ENCODE peak calls at places on chromosomes 11 and 22, in seven cellular contexts. B is C1 segment of cervical spinal cord, Q is NCI-H1436 treated with DMSO at 0.1 percent for 48 hours, T is smooth muscle cell of the brain vasculature, W is neuronal stem cell, V is left cardiac atrium, F is HCT116. A is an unnamed sample.

GRCh38 chr11:59173080-59173963 is 1.4 kb downstream of the DTX4 start:
- DNase-seq in T (no peak), V (peak; percentile 38), W (no peak), Q (no peak), F (no peak), B (peak; percentile 49), A (no peak)

GRCh38 chr22:20741634-20742581 is 32.0 kb upstream of the SERPIND1 start:
- DNase-seq in B (no peak), W (peak; percentile 27), T (no peak), F (peak; percentile 18), V (no peak), Q (no peak), A (peak; percentile 19)

GRCh38 chr11:75014129-75014528 is 25.4 kb downstream of the NEU3 start:
- DNase-seq in V (no peak), Q (no peak), T (no peak), B (no peak), F (no peak), W (no peak), A (no peak)

GRCh38 chr22:42300286-42301071 is 30.0 kb upstream of the TCF20 start:
- DNase-seq in B (no peak), Q (no peak), F (no peak), W (no peak), T (no peak), V (no peak), A (no peak)

GRCh38 chr11:59758638-59759037 is 3.5 kb downstream of the STX3 start:
- DNase-seq in B (no peak), V (no peak), F (no peak), Q (no peak), W (no peak), T (no peak), A (no peak)

GRCh38 chr11:7643323-7643722 is 30.0 kb downstream of the CYB5R2 start:
- DNase-seq in V (no peak), F (no peak), B (no peak), W (no peak), Q (no peak), T (no peak), A (no peak)

GRCh38 chr11:117255966-117256365 is 23.5 kb downstream of the RNF214 start:
- DNase-seq in V (no peak), T (no peak), F (no peak), B (no peak), Q (no peak), W (no peak), A (no peak)

GRCh38 chr22:42283288-42284229 is 13.1 kb upstream of the TCF20 start:
- DNase-seq in Q (no peak), F (no peak), B (no peak), W (peak; percentile 71), V (no peak), T (no peak), A (no peak)

GRCh38 chr11:116960916-116961315 is 123.5 kb upstream of the APOA1 start:
- DNase-seq in V (no peak), F (peak; percentile 8), B (no peak), Q (no peak), W (no peak), T (peak; percentile 13), A (no peak)

GRCh38 chr11:103499710-103500340 is 390.6 kb downstream of the DYNC2H1 start:
- DNase-seq in F (no peak), W (no peak), T (no peak), V (no peak), B (no peak), Q (no peak), A (no peak)

A was measured in globus pallidus.